ENCODE peak calls at places on chromosomes 12 and 14, in nine cellular contexts. R is transverse colon, Z is neural progenitor cell, E is cardiac muscle cell, N is heart right ventricle, M is body of pancreas, Q is HepG2, X is IMR-90, H is Peyer's patch. G is an unnamed sample. For H3K9me3 and H3K36me3, the result is how much of the 10 kb centered on the place peaks cover.

GRCh38 chr14:104149278-104149595 is 10.8 kb downstream of the KIF26A start:
- DNase-seq in R (no peak), Z (no peak), E (no peak), N (peak), M (no peak), Q (no peak), X (no peak), H (no peak), G (no peak)

GRCh38 chr14:78170203-78170602 is at the start of gene NRXN3:
- DNase-seq in R (peak), Z (peak), E (peak), N (no peak), M (no peak), Q (no peak), X (no peak), H (no peak), G (no peak)

GRCh38 chr14:76666746-76667145 is 94.5 kb upstream of the VASH1 start:
- DNase-seq in R (no peak), Z (peak), E (no peak), N (no peak), M (no peak), Q (no peak), X (no peak), H (no peak), G (no peak)

GRCh38 chr14:22418631-22419030 is 170.4 kb downstream of the DAD1 start:
- DNase-seq in R (no peak), Z (no peak), E (no peak), N (no peak), M (no peak), Q (no peak), X (no peak), H (no peak), G (no peak)

GRCh38 chr12:52822771-52823510 is 9.0 kb upstream of the KRT4 start:
- DNase-seq in R (no peak), Z (no peak), E (no peak), N (no peak), M (no peak), Q (no peak), X (no peak), H (no peak), G (no peak)

GRCh38 chr14:37340353-37340752 is 142.6 kb downstream of the MIPOL1 start:
- DNase-seq in R (no peak), Z (no peak), E (no peak), N (no peak), M (no peak), Q (peak), X (no peak), H (no peak), G (no peak)

GRCh38 chr12:85920324-85920947 is 46.3 kb downstream of the NTS start:
- DNase-seq in R (no peak), Z (peak), E (peak), N (no peak), M (no peak), Q (peak), X (peak), H (no peak), G (peak)

GRCh38 chr14:91867316-91867988 is at the start of gene TC2N:
- DNase-seq in R (no peak), Z (no peak), E (no peak), N (no peak), M (no peak), Q (no peak), X (no peak), H (no peak), G (peak)

GRCh38 chr12:3604750-3605638 is 114.0 kb downstream of the PRMT8 start:
- DNase-seq in R (peak), Z (peak), E (peak), N (peak), M (peak), Q (no peak), X (no peak), H (no peak), G (no peak)

GRCh38 chr12:24845615-24846014 is 103.3 kb downstream of the BCAT1 start:
- DNase-seq in R (no peak), Z (no peak), E (no peak), N (no peak), M (no peak), Q (no peak), X (peak), H (no peak), G (no peak)

GRCh38 chr14:37597538-37598084 is 2.2 kb downstream of the TTC6 start:
- DNase-seq in R (peak), Z (peak), E (no peak), N (no peak), M (no peak), Q (no peak), X (no peak), H (no peak), G (no peak)

GRCh38 chr14:68707496-68707895 is 85.4 kb downstream of the ZFP36L1 start:
- DNase-seq in R (no peak), Z (no peak), E (no peak), N (no peak), M (no peak), Q (no peak), X (no peak), H (no peak), G (no peak)

GRCh38 chr12:4435537-4435936 is 10.1 kb downstream of the FGF6 start:
- DNase-seq in R (no peak), Z (no peak), E (no peak), N (no peak), M (no peak), Q (no peak), X (no peak), H (no peak), G (no peak)

GRCh38 chr14:52551696-52552062 is 626 bp downstream of the TXNDC16 start:
- DNase-seq in R (no peak), Z (peak), E (peak), N (no peak), M (peak), Q (peak), X (peak), H (no peak), G (no peak)

GRCh38 chr12:115351513-115352077 is 667.6 kb upstream of the TBX3 start:
- DNase-seq in R (no peak), Z (no peak), E (no peak), N (no peak), M (no peak), Q (no peak), X (peak), H (no peak), G (no peak)
- H3K4me3 ChIP-seq in R (no peak), Z (no peak), E (no peak), N (no peak), M (no peak), Q (no peak), X (no peak), H (no peak), G (no peak)

DNA sequence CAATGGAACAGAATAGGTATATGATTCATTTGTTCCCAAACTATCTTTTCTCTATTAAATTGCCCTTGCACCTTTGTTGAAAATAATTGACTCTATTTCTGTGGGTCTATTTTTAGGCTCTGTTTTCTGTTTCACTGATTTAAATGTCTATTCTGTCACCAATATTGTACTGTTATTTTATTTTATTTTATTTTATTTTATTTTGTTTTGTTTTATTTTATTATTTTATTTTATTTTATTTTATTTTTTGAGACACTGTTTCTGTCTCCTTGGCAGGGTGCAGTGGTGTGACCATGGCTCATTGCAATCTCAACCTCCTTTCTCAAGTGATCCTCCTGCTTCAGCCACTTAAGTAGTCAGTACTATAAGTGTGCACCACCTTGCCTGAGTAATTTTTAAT is 34.9 kb downstream of the OR4N2 start:
- DNase-seq in R (no peak), Z (no peak), E (no peak), N (no peak), M (no peak), Q (no peak), X (no peak), H (no peak), G (no peak)
- H3K9me3 ChIP-seq in R (under half), Z (half or more), E (under half), N (half or more), M (under half), Q (under half), X (under half), H (under half), G (under half)

GRCh38 chr12:67655829-67656614 is 7.5 kb downstream of the DYRK2 start:
- DNase-seq in R (no peak), Z (no peak), E (no peak), N (no peak), M (no peak), Q (no peak), X (peak), H (no peak), G (no peak)
- H3K36me3 ChIP-seq in R (under half), Z (under half), E (under half), N (under half), M (under half), Q (under half), X (under half), H (under half), G (under half)

GRCh38 chr12:42689699-42690098 is 100.2 kb upstream of the PRICKLE1 start:
- DNase-seq in R (no peak), Z (no peak), E (no peak), N (no peak), M (no peak), Q (no peak), X (no peak), H (no peak), G (no peak)

GRCh38 chr12:42691991-42692557 is 102.5 kb upstream of the PRICKLE1 start:
- DNase-seq in R (no peak), Z (no peak), E (no peak), N (no peak), M (no peak), Q (peak), X (no peak), H (no peak), G (no peak)

GRCh38 chr12:42695490-42695995 is 106.0 kb upstream of the PRICKLE1 start:
- DNase-seq in R (no peak), Z (no peak), E (no peak), N (no peak), M (no peak), Q (peak), X (no peak), H (no peak), G (no peak)

GRCh38 chr12:42690264-42690663 is 100.7 kb upstream of the PRICKLE1 start:
- DNase-seq in R (no peak), Z (no peak), E (no peak), N (no peak), M (no peak), Q (no peak), X (no peak), H (no peak), G (no peak)

DNA sequence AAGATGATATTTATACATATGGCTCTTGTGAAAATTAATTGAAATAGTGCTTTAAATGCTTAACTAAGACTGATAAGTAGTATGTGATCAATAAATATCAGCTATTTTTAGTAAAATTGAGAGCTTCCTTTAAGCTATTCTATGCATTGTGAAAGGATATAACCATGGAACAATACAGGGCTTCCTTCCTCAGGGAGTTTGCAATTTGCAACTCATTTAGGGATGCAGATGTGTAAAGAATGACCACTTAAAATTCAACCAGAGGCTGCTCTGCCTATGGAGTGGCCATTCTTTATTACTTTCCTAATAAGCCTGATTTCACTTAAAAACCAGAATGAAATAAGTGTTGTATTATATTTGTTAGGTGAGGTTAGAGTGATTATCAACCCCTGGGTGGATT is 103.2 kb upstream of the PRICKLE1 start:
- DNase-seq in R (no peak), Z (no peak), E (no peak), N (no peak), M (no peak), Q (no peak), X (no peak), H (no peak), G (no peak)
- H3K4me3 ChIP-seq in R (no peak), Z (no peak), E (no peak), N (peak), M (no peak), Q (no peak), X (no peak), H (no peak), G (no peak)